ENCODE peak calls at places on chromosomes 7 and 10, in nine cellular contexts. One of them, this sample, is unnamed. For H3K27me3, the result is how much of the 10 kb centered on the place peaks cover.

GRCh38 chr7:135109976-135110375 is 37.9 kb upstream of the TMEM140 start:
- DNase-seq in aorta: no peak
- DNase-seq in uterus: no peak
- DNase-seq in endodermal cell: peak
- DNase-seq in osteoblast: no peak
- DNase-seq in effector memory CD4-positive, alpha-beta T cell: no peak
- DNase-seq in brain microvascular endothelial cell: no peak
- DNase-seq in spleen: no peak
- DNase-seq in tibial nerve: no peak
- DNase-seq in this sample: no peak

GRCh38 chr7:22241805-22242390 is 115.1 kb downstream of the RAPGEF5 start:
- DNase-seq in aorta: no peak
- DNase-seq in uterus: no peak
- DNase-seq in endodermal cell: no peak
- DNase-seq in osteoblast: no peak
- DNase-seq in effector memory CD4-positive, alpha-beta T cell: no peak
- DNase-seq in brain microvascular endothelial cell: no peak
- DNase-seq in spleen: no peak
- DNase-seq in tibial nerve: no peak
- DNase-seq in this sample: no peak

GRCh38 chr10:100020883-100021248 is 11.1 kb upstream of the DNMBP start:
- DNase-seq in aorta: no peak
- DNase-seq in uterus: no peak
- DNase-seq in endodermal cell: no peak
- DNase-seq in osteoblast: peak
- DNase-seq in effector memory CD4-positive, alpha-beta T cell: no peak
- DNase-seq in brain microvascular endothelial cell: no peak
- DNase-seq in spleen: no peak
- DNase-seq in tibial nerve: no peak
- DNase-seq in this sample: no peak

GRCh38 chr10:110203500-110204455 is 3.6 kb upstream of the MXI1 start:
- DNase-seq in aorta: no peak
- DNase-seq in uterus: no peak
- DNase-seq in endodermal cell: no peak
- DNase-seq in osteoblast: no peak
- DNase-seq in effector memory CD4-positive, alpha-beta T cell: no peak
- DNase-seq in brain microvascular endothelial cell: no peak
- DNase-seq in spleen: no peak
- DNase-seq in tibial nerve: no peak
- DNase-seq in this sample: no peak

GRCh38 chr7:12640299-12641096 is 46.9 kb upstream of the ARL4A start:
- DNase-seq in aorta: no peak
- DNase-seq in uterus: no peak
- DNase-seq in endodermal cell: no peak
- DNase-seq in osteoblast: no peak
- DNase-seq in effector memory CD4-positive, alpha-beta T cell: no peak
- DNase-seq in brain microvascular endothelial cell: no peak
- DNase-seq in spleen: no peak
- DNase-seq in tibial nerve: no peak
- DNase-seq in this sample: no peak

GRCh38 chr10:69317175-69318086 is 39.1 kb downstream of the HK1 start:
- DNase-seq in aorta: no peak
- DNase-seq in uterus: no peak
- DNase-seq in endodermal cell: peak
- DNase-seq in osteoblast: no peak
- DNase-seq in effector memory CD4-positive, alpha-beta T cell: no peak
- DNase-seq in brain microvascular endothelial cell: no peak
- DNase-seq in spleen: peak
- DNase-seq in tibial nerve: no peak
- DNase-seq in this sample: no peak

GRCh38 chr7:33706666-33707194 is 198.6 kb upstream of the BMPER start:
- DNase-seq in aorta: no peak
- DNase-seq in uterus: no peak
- DNase-seq in endodermal cell: no peak
- DNase-seq in osteoblast: no peak
- DNase-seq in effector memory CD4-positive, alpha-beta T cell: no peak
- DNase-seq in brain microvascular endothelial cell: no peak
- DNase-seq in spleen: no peak
- DNase-seq in tibial nerve: no peak
- DNase-seq in this sample: no peak

GRCh38 chr10:84552478-84552877 is 224.1 kb downstream of the CCSER2 start:
- DNase-seq in aorta: no peak
- DNase-seq in uterus: no peak
- DNase-seq in endodermal cell: peak
- DNase-seq in osteoblast: no peak
- DNase-seq in effector memory CD4-positive, alpha-beta T cell: no peak
- DNase-seq in brain microvascular endothelial cell: no peak
- DNase-seq in spleen: no peak
- DNase-seq in tibial nerve: no peak
- DNase-seq in this sample: no peak

GRCh38 chr10:62696798-62697197 is 107.7 kb upstream of the ADO start:
- DNase-seq in aorta: no peak
- DNase-seq in uterus: no peak
- DNase-seq in endodermal cell: no peak
- DNase-seq in osteoblast: no peak
- DNase-seq in effector memory CD4-positive, alpha-beta T cell: no peak
- DNase-seq in brain microvascular endothelial cell: no peak
- DNase-seq in spleen: no peak
- DNase-seq in tibial nerve: no peak
- DNase-seq in this sample: no peak

GRCh38 chr7:24978837-24979469 is 1.0 kb downstream of the OSBPL3 start:
- DNase-seq in aorta: no peak
- DNase-seq in uterus: no peak
- DNase-seq in endodermal cell: peak
- DNase-seq in osteoblast: no peak
- DNase-seq in effector memory CD4-positive, alpha-beta T cell: no peak
- DNase-seq in brain microvascular endothelial cell: no peak
- DNase-seq in spleen: peak
- DNase-seq in tibial nerve: no peak
- DNase-seq in this sample: no peak

GRCh38 chr7:50454968-50455367 is 4.8 kb upstream of the FIGNL1 start:
- DNase-seq in aorta: no peak
- DNase-seq in uterus: no peak
- DNase-seq in endodermal cell: no peak
- DNase-seq in osteoblast: no peak
- DNase-seq in effector memory CD4-positive, alpha-beta T cell: no peak
- DNase-seq in brain microvascular endothelial cell: no peak
- DNase-seq in spleen: no peak
- DNase-seq in tibial nerve: no peak
- DNase-seq in this sample: no peak

GRCh38 chr10:8778713-8779112 is 724.2 kb downstream of the GATA3 start:
- DNase-seq in aorta: no peak
- DNase-seq in uterus: no peak
- DNase-seq in endodermal cell: peak
- DNase-seq in osteoblast: no peak
- DNase-seq in effector memory CD4-positive, alpha-beta T cell: no peak
- DNase-seq in brain microvascular endothelial cell: no peak
- DNase-seq in spleen: no peak
- DNase-seq in tibial nerve: no peak
- DNase-seq in this sample: no peak

GRCh38 chr10:87064651-87065050 is 30.0 kb downstream of the GLUD1 start:
- DNase-seq in aorta: no peak
- DNase-seq in uterus: no peak
- DNase-seq in endodermal cell: no peak
- DNase-seq in osteoblast: peak
- DNase-seq in effector memory CD4-positive, alpha-beta T cell: no peak
- DNase-seq in brain microvascular endothelial cell: no peak
- DNase-seq in spleen: no peak
- DNase-seq in tibial nerve: no peak
- DNase-seq in this sample: no peak

GRCh38 chr7:105677395-105677701 is 96.1 kb upstream of the EFCAB10 start:
- DNase-seq in aorta: no peak
- DNase-seq in uterus: no peak
- DNase-seq in endodermal cell: no peak
- DNase-seq in osteoblast: no peak
- DNase-seq in effector memory CD4-positive, alpha-beta T cell: no peak
- DNase-seq in brain microvascular endothelial cell: no peak
- DNase-seq in spleen: no peak
- DNase-seq in tibial nerve: no peak
- DNase-seq in this sample: no peak

GRCh38 chr10:19933772-19934171 is 117.5 kb downstream of the PLXDC2 start:
- DNase-seq in aorta: no peak
- DNase-seq in uterus: no peak
- DNase-seq in endodermal cell: no peak
- DNase-seq in osteoblast: no peak
- DNase-seq in effector memory CD4-positive, alpha-beta T cell: no peak
- DNase-seq in brain microvascular endothelial cell: no peak
- DNase-seq in spleen: no peak
- DNase-seq in tibial nerve: no peak
- DNase-seq in this sample: no peak

GRCh38 chr7:157318015-157318706 is 18.6 kb upstream of the DNAJB6 start:
- DNase-seq in aorta: peak
- DNase-seq in uterus: no peak
- DNase-seq in endodermal cell: peak
- DNase-seq in osteoblast: peak
- DNase-seq in effector memory CD4-positive, alpha-beta T cell: no peak
- DNase-seq in brain microvascular endothelial cell: peak
- DNase-seq in spleen: peak
- DNase-seq in tibial nerve: no peak
- DNase-seq in this sample: no peak

GRCh38 chr10:52314007-52314821 is at the start of gene DKK1:
- DNase-seq in aorta: peak
- DNase-seq in uterus: no peak
- DNase-seq in endodermal cell: peak
- DNase-seq in osteoblast: peak
- DNase-seq in effector memory CD4-positive, alpha-beta T cell: no peak
- DNase-seq in brain microvascular endothelial cell: peak
- DNase-seq in spleen: peak
- DNase-seq in tibial nerve: peak
- DNase-seq in this sample: peak

GRCh38 chr7:94656658-94656924 is 658 bp upstream of the SGCE start:
- DNase-seq in aorta: no peak
- DNase-seq in uterus: peak
- DNase-seq in endodermal cell: no peak
- DNase-seq in osteoblast: no peak
- DNase-seq in effector memory CD4-positive, alpha-beta T cell: no peak
- DNase-seq in brain microvascular endothelial cell: no peak
- DNase-seq in spleen: no peak
- DNase-seq in tibial nerve: no peak
- DNase-seq in this sample: no peak

GRCh38 chr7:140068033-140068432 is 5.3 kb upstream of the PARP12 start:
- DNase-seq in aorta: no peak
- DNase-seq in uterus: no peak
- DNase-seq in endodermal cell: no peak
- DNase-seq in osteoblast: no peak
- DNase-seq in effector memory CD4-positive, alpha-beta T cell: no peak
- DNase-seq in brain microvascular endothelial cell: no peak
- DNase-seq in spleen: no peak
- DNase-seq in tibial nerve: no peak
- DNase-seq in this sample: no peak

GRCh38 chr10:77416327-77417135 is 221.1 kb downstream of the KCNMA1 start:
- DNase-seq in aorta: no peak
- DNase-seq in uterus: no peak
- DNase-seq in endodermal cell: no peak
- DNase-seq in osteoblast: peak
- DNase-seq in effector memory CD4-positive, alpha-beta T cell: no peak
- DNase-seq in brain microvascular endothelial cell: peak
- DNase-seq in spleen: no peak
- DNase-seq in tibial nerve: no peak
- DNase-seq in this sample: no peak

DNA sequence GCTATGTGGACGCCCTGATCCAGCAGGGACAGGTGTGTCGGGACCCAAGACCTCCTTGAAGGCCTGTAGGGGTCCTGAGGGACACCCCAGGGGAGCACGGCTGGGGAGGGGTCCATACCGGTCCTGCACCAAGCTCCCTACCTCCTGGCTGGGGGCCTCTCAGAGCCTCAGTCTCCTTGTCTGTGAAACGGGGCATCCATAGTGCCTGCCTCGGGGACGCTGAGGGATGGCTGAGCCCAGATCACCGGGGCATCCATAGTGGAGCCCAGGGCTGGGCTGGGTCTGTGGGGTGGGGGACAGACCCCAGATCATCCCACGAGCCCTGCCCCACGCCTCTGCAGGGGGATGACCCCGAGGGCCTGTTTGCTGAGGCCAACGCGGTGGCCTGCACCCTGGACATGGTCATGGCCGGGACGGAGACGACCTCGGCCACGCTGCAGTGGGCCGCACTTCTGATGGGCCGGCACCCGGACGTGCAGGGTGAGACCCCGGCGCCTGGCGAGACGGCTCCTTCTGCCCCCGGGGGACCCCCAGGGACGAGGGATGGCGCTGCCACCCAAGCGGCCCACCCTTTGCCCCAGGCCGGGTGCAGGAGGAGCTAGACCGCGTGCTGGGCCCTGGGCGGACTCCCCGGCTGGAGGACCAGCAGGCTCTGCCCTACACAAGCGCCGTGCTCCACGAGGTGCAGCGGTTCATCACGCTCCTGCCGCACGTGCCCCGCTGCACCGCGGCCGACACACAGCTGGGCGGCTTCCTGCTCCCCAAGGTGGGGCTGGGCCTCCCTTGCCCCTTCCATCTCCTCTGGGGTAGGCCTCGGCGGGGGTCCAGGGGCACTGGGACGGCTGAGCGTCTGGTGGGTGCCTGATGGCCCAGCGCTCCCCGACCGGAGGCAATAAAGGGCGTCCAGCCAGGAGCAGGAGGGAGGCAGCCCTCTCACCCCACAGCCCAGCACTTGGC is 4.1 kb downstream of the CYP2W1 start:
- DNase-seq in aorta: no peak
- DNase-seq in uterus: no peak
- DNase-seq in endodermal cell: no peak
- DNase-seq in osteoblast: no peak
- DNase-seq in effector memory CD4-positive, alpha-beta T cell: no peak
- DNase-seq in brain microvascular endothelial cell: no peak
- DNase-seq in spleen: no peak
- DNase-seq in tibial nerve: no peak
- DNase-seq in this sample: no peak
- H3K27me3 ChIP-seq in aorta: under half
- H3K27me3 ChIP-seq in uterus: under half
- H3K27me3 ChIP-seq in endodermal cell: under half
- H3K27me3 ChIP-seq in osteoblast: under half
- H3K27me3 ChIP-seq in effector memory CD4-positive, alpha-beta T cell: under half
- H3K27me3 ChIP-seq in brain microvascular endothelial cell: under half
- H3K27me3 ChIP-seq in spleen: half or more
- H3K27me3 ChIP-seq in tibial nerve: half or more
- H3K27me3 ChIP-seq in this sample: half or more

GRCh38 chr7:1604383-1604782 is 34.6 kb upstream of the PSMG3 start:
- DNase-seq in aorta: no peak
- DNase-seq in uterus: no peak
- DNase-seq in endodermal cell: no peak
- DNase-seq in osteoblast: no peak
- DNase-seq in effector memory CD4-positive, alpha-beta T cell: no peak
- DNase-seq in brain microvascular endothelial cell: no peak
- DNase-seq in spleen: no peak
- DNase-seq in tibial nerve: no peak
- DNase-seq in this sample: no peak
- H3K27me3 ChIP-seq in aorta: under half
- H3K27me3 ChIP-seq in uterus: under half
- H3K27me3 ChIP-seq in endodermal cell: under half
- H3K27me3 ChIP-seq in osteoblast: under half
- H3K27me3 ChIP-seq in effector memory CD4-positive, alpha-beta T cell: under half
- H3K27me3 ChIP-seq in brain microvascular endothelial cell: under half
- H3K27me3 ChIP-seq in spleen: under half
- H3K27me3 ChIP-seq in tibial nerve: half or more
- H3K27me3 ChIP-seq in this sample: half or more

GRCh38 chr10:44925224-44925623 is 14.1 kb downstream of the TMEM72 start:
- DNase-seq in aorta: no peak
- DNase-seq in uterus: no peak
- DNase-seq in endodermal cell: peak
- DNase-seq in osteoblast: no peak
- DNase-seq in effector memory CD4-positive, alpha-beta T cell: no peak
- DNase-seq in brain microvascular endothelial cell: peak
- DNase-seq in spleen: no peak
- DNase-seq in tibial nerve: no peak
- DNase-seq in this sample: peak
- H3K27me3 ChIP-seq in aorta: under half
- H3K27me3 ChIP-seq in uterus: under half
- H3K27me3 ChIP-seq in endodermal cell: under half
- H3K27me3 ChIP-seq in osteoblast: under half
- H3K27me3 ChIP-seq in effector memory CD4-positive, alpha-beta T cell: under half
- H3K27me3 ChIP-seq in brain microvascular endothelial cell: under half
- H3K27me3 ChIP-seq in spleen: under half
- H3K27me3 ChIP-seq in tibial nerve: under half
- H3K27me3 ChIP-seq in this sample: under half

GRCh38 chr7:1259621-1260020 is 26.9 kb downstream of the UNCX start:
- DNase-seq in aorta: peak
- DNase-seq in uterus: no peak
- DNase-seq in endodermal cell: no peak
- DNase-seq in osteoblast: no peak
- DNase-seq in effector memory CD4-positive, alpha-beta T cell: no peak
- DNase-seq in brain microvascular endothelial cell: no peak
- DNase-seq in spleen: peak
- DNase-seq in tibial nerve: no peak
- DNase-seq in this sample: no peak
- H3K27me3 ChIP-seq in aorta: under half
- H3K27me3 ChIP-seq in uterus: under half
- H3K27me3 ChIP-seq in endodermal cell: under half
- H3K27me3 ChIP-seq in osteoblast: under half
- H3K27me3 ChIP-seq in effector memory CD4-positive, alpha-beta T cell: under half
- H3K27me3 ChIP-seq in brain microvascular endothelial cell: under half
- H3K27me3 ChIP-seq in spleen: half or more
- H3K27me3 ChIP-seq in tibial nerve: half or more
- H3K27me3 ChIP-seq in this sample: half or more